ENCODE peak calls at places on chromosomes 5 and 9, in seven cellular contexts. One of them, this sample, is unnamed.

GRCh38 chr9:126613656-126614055 is at the start of gene LMX1B:
- DNase-seq in brain microvascular endothelial cell: no peak
- DNase-seq in HCT116: peak; percentile 63
- DNase-seq in GM20000: peak; percentile 45
- DNase-seq in cardiac muscle cell: peak; percentile 67
- DNase-seq in nephron progenitor cell: peak; percentile 76
- DNase-seq in progenitor cell of endocrine pancreas: no peak
- DNase-seq in this sample: peak; percentile 39

GRCh38 chr5:147504535-147504934 is 5.3 kb downstream of the DPYSL3 start:
- DNase-seq in brain microvascular endothelial cell: no peak
- DNase-seq in HCT116: no peak
- DNase-seq in GM20000: no peak
- DNase-seq in cardiac muscle cell: no peak
- DNase-seq in nephron progenitor cell: no peak
- DNase-seq in progenitor cell of endocrine pancreas: no peak
- DNase-seq in this sample: no peak

GRCh38 chr5:145101246-145101645 is 733.9 kb downstream of the PRELID2 start:
- DNase-seq in brain microvascular endothelial cell: no peak
- DNase-seq in HCT116: peak; percentile 2
- DNase-seq in GM20000: peak; percentile 4
- DNase-seq in cardiac muscle cell: peak; percentile 22
- DNase-seq in nephron progenitor cell: no peak
- DNase-seq in progenitor cell of endocrine pancreas: no peak
- DNase-seq in this sample: no peak

GRCh38 chr5:40030661-40031060 is 605.9 kb upstream of the DAB2 start:
- DNase-seq in brain microvascular endothelial cell: no peak
- DNase-seq in HCT116: no peak
- DNase-seq in GM20000: no peak
- DNase-seq in cardiac muscle cell: no peak
- DNase-seq in nephron progenitor cell: no peak
- DNase-seq in progenitor cell of endocrine pancreas: no peak
- DNase-seq in this sample: no peak

GRCh38 chr9:137223078-137224040 is 1.3 kb upstream of the RNF208 start:
- DNase-seq in brain microvascular endothelial cell: peak; percentile 98
- DNase-seq in HCT116: peak; percentile 97
- DNase-seq in GM20000: peak; percentile 99
- DNase-seq in cardiac muscle cell: peak; percentile 98
- DNase-seq in nephron progenitor cell: peak; percentile 95
- DNase-seq in progenitor cell of endocrine pancreas: peak; percentile 90
- DNase-seq in this sample: no peak

GRCh38 chr5:105392710-105393149 is 1830.1 kb upstream of the NUDT12 start:
- DNase-seq in brain microvascular endothelial cell: no peak
- DNase-seq in HCT116: peak; percentile 81
- DNase-seq in GM20000: no peak
- DNase-seq in cardiac muscle cell: no peak
- DNase-seq in nephron progenitor cell: no peak
- DNase-seq in progenitor cell of endocrine pancreas: no peak
- DNase-seq in this sample: peak; percentile 60

GRCh38 chr5:179615203-179615602 is 8.3 kb downstream of the HNRNPH1 start:
- DNase-seq in brain microvascular endothelial cell: no peak
- DNase-seq in HCT116: no peak
- DNase-seq in GM20000: no peak
- DNase-seq in cardiac muscle cell: no peak
- DNase-seq in nephron progenitor cell: no peak
- DNase-seq in progenitor cell of endocrine pancreas: no peak
- DNase-seq in this sample: no peak

GRCh38 chr9:30065888-30066287 is 2318.6 kb upstream of the ACO1 start:
- DNase-seq in brain microvascular endothelial cell: no peak
- DNase-seq in HCT116: peak; percentile 3
- DNase-seq in GM20000: no peak
- DNase-seq in cardiac muscle cell: no peak
- DNase-seq in nephron progenitor cell: no peak
- DNase-seq in progenitor cell of endocrine pancreas: no peak
- DNase-seq in this sample: no peak

GRCh38 chr9:96612105-96612965 is 7.3 kb downstream of the CDC14B start:
- DNase-seq in brain microvascular endothelial cell: peak; percentile 92
- DNase-seq in HCT116: no peak
- DNase-seq in GM20000: no peak
- DNase-seq in cardiac muscle cell: peak; percentile 28
- DNase-seq in nephron progenitor cell: no peak
- DNase-seq in progenitor cell of endocrine pancreas: no peak
- DNase-seq in this sample: no peak

GRCh38 chr9:131348631-131349521 is 45.0 kb upstream of the PRRC2B start:
- DNase-seq in brain microvascular endothelial cell: no peak
- DNase-seq in HCT116: no peak
- DNase-seq in GM20000: no peak
- DNase-seq in cardiac muscle cell: no peak
- DNase-seq in nephron progenitor cell: no peak
- DNase-seq in progenitor cell of endocrine pancreas: no peak
- DNase-seq in this sample: peak; percentile 40
- TF ChIP-seq CTCF in brain microvascular endothelial cell: peak; percentile 47
- TF ChIP-seq CTCF in HCT116: peak; percentile 34
- TF ChIP-seq CTCF in GM20000: no peak
- TF ChIP-seq CTCF in cardiac muscle cell: peak; percentile 9
- TF ChIP-seq CTCF in nephron progenitor cell: no peak
- TF ChIP-seq CTCF in progenitor cell of endocrine pancreas: peak; percentile 32
- TF ChIP-seq CTCF in this sample: peak; percentile 40

DNA sequence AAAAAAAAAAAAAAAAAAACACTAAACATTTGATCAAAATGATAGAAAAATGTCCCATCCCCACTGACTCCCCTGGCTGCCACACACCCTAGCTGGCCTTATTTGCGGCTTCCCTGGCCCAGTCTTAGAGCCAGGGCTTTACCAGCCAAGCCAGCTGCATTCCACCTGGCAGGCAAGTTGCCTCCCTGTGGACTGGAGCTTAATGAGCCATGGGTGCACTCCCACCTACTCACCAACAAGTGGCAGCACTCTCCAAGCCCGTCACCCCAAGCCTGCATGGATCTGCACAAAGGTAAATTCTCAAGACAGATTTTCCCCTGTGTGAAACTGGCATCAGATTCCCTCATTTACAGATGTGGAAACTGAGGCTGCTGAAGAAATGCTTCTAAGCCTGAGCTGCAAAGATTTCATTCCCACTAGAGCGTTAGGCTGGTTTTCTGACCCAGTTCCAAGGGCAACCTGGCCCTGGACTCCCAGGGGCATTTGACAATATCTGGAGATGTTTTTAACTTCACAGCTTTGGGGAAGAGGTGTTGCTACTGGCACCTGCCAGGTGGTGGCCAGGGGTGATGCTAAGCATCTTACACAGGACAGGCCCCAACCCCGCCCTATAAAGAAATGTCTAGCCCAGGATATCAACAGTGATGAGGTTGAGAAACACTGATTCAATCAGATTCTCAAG is 21.9 kb upstream of the VDAC1 start:
- DNase-seq in brain microvascular endothelial cell: peak; percentile 71
- DNase-seq in HCT116: peak; percentile 56
- DNase-seq in GM20000: peak; percentile 66
- DNase-seq in cardiac muscle cell: peak; percentile 74
- DNase-seq in nephron progenitor cell: peak; percentile 57
- DNase-seq in progenitor cell of endocrine pancreas: peak; percentile 33
- DNase-seq in this sample: no peak
- TF ChIP-seq CTCF in brain microvascular endothelial cell: peak; percentile 80
- TF ChIP-seq CTCF in HCT116: peak; percentile 68
- TF ChIP-seq CTCF in GM20000: peak; percentile 48
- TF ChIP-seq CTCF in cardiac muscle cell: peak; percentile 67
- TF ChIP-seq CTCF in nephron progenitor cell: peak; percentile 60
- TF ChIP-seq CTCF in progenitor cell of endocrine pancreas: peak; percentile 58
- TF ChIP-seq CTCF in this sample: peak; percentile 70

GRCh38 chr9:21455320-21455719 is 15.1 kb downstream of the IFNA1 start:
- DNase-seq in brain microvascular endothelial cell: peak; percentile 11
- DNase-seq in HCT116: peak; percentile 23
- DNase-seq in GM20000: peak; percentile 37
- DNase-seq in cardiac muscle cell: peak; percentile 39
- DNase-seq in nephron progenitor cell: no peak
- DNase-seq in progenitor cell of endocrine pancreas: no peak
- DNase-seq in this sample: no peak
- TF ChIP-seq CTCF in brain microvascular endothelial cell: peak; percentile 87
- TF ChIP-seq CTCF in HCT116: peak; percentile 77
- TF ChIP-seq CTCF in GM20000: peak; percentile 65
- TF ChIP-seq CTCF in cardiac muscle cell: peak; percentile 71
- TF ChIP-seq CTCF in nephron progenitor cell: peak; percentile 64
- TF ChIP-seq CTCF in progenitor cell of endocrine pancreas: peak; percentile 53
- TF ChIP-seq CTCF in this sample: peak; percentile 76

DNA sequence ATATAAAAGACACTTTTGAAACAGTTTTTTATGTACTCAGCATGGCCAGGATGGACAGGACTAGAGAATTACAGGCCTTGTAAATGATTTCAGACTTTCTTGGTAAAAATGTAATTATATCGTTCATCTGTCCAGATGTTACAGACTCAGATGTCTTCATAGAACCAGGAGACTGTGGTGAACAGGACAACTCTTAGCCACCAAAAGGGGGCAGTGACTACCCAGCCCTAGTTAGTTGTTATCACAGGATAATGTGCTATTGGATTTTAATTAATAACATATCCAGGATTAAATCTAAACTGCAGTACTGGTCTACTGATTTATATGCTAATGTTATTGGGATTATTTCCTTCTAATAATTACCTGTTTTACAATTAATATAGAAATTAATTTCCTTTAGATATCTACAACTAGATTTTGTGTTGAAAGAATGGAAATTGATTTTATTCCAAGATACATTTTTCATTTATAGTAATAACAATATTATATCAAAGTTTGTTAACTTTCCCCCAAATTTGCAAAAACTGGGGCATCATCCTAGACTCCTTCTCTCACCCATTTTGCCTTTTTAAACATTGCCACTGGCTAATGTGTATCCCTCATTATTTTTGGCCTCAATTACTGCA is 99.4 kb downstream of the MTREX start:
- DNase-seq in brain microvascular endothelial cell: peak; percentile 40
- DNase-seq in HCT116: peak; percentile 22
- DNase-seq in GM20000: no peak
- DNase-seq in cardiac muscle cell: peak; percentile 57
- DNase-seq in nephron progenitor cell: no peak
- DNase-seq in progenitor cell of endocrine pancreas: no peak
- DNase-seq in this sample: no peak
- TF ChIP-seq CTCF in brain microvascular endothelial cell: peak; percentile 84
- TF ChIP-seq CTCF in HCT116: peak; percentile 72
- TF ChIP-seq CTCF in GM20000: no peak
- TF ChIP-seq CTCF in cardiac muscle cell: peak; percentile 76
- TF ChIP-seq CTCF in nephron progenitor cell: peak; percentile 47
- TF ChIP-seq CTCF in progenitor cell of endocrine pancreas: peak; percentile 68
- TF ChIP-seq CTCF in this sample: peak; percentile 95

DNA sequence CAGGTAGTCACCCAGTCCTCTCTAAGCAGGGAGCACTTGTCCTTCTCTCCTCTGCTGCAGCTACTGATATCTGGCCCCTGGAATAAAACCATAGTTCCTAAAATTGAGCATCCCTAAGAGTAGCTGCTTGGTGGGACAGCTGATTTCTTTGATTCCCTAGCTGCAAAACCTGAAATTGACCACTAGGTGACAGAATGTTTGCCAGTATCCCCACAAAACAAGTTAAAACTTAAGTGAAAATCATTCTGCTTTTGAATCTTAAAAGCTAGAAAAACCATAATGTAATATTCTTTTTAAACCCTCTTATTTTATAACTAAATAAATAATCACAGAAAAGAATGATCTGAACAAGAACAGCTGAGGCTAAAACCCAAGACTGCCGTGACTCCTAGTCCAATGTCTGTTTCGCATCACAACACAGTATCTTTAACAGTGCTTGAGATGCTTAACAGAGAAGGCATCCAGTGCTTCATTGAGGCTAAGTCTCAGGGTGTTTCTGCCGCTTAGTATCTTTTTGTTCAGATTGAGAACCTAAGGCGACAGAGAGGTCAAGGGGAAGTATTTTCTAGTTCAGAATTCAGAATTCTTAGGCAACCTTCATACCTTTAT is 24.4 kb upstream of the TAL2 start:
- DNase-seq in brain microvascular endothelial cell: no peak
- DNase-seq in HCT116: no peak
- DNase-seq in GM20000: no peak
- DNase-seq in cardiac muscle cell: no peak
- DNase-seq in nephron progenitor cell: no peak
- DNase-seq in progenitor cell of endocrine pancreas: no peak
- DNase-seq in this sample: no peak
- TF ChIP-seq CTCF in brain microvascular endothelial cell: peak; percentile 70
- TF ChIP-seq CTCF in HCT116: peak; percentile 58
- TF ChIP-seq CTCF in GM20000: peak; percentile 23
- TF ChIP-seq CTCF in cardiac muscle cell: peak; percentile 53
- TF ChIP-seq CTCF in nephron progenitor cell: peak; percentile 65
- TF ChIP-seq CTCF in progenitor cell of endocrine pancreas: peak; percentile 56
- TF ChIP-seq CTCF in this sample: peak; percentile 73

DNA sequence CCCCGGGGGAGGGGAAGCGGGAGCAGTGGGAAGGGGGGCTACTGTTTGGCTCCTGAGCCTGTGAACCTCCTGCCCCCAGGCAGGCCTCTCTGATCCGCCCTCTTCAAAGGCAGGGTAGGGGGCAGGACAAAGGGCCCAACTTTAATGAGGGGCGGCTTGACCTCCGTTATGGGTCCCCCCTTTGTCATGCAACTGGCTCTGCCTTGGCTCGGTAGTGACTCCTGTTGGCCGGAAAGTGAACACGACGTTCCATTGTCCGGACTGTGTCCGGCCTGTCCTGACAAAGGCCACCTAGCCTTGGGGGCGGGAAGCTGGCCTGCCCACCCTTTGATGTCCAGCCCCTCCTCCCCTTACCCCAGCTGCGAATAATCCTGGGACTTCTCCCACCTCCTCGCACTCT is 1.3 kb downstream of the CDX1 start:
- DNase-seq in brain microvascular endothelial cell: no peak
- DNase-seq in HCT116: no peak
- DNase-seq in GM20000: no peak
- DNase-seq in cardiac muscle cell: no peak
- DNase-seq in nephron progenitor cell: no peak
- DNase-seq in progenitor cell of endocrine pancreas: no peak
- DNase-seq in this sample: no peak
- TF ChIP-seq CTCF in brain microvascular endothelial cell: peak; percentile 45
- TF ChIP-seq CTCF in HCT116: peak; percentile 39
- TF ChIP-seq CTCF in GM20000: peak; percentile 12
- TF ChIP-seq CTCF in cardiac muscle cell: no peak
- TF ChIP-seq CTCF in nephron progenitor cell: peak; percentile 41
- TF ChIP-seq CTCF in progenitor cell of endocrine pancreas: peak; percentile 29
- TF ChIP-seq CTCF in this sample: peak; percentile 33

GRCh38 chr5:99715921-99716320 is 787.1 kb upstream of the CHD1 start:
- DNase-seq in brain microvascular endothelial cell: no peak
- DNase-seq in HCT116: no peak
- DNase-seq in GM20000: no peak
- DNase-seq in cardiac muscle cell: no peak
- DNase-seq in nephron progenitor cell: no peak
- DNase-seq in progenitor cell of endocrine pancreas: no peak
- DNase-seq in this sample: no peak
- TF ChIP-seq CTCF in brain microvascular endothelial cell: no peak
- TF ChIP-seq CTCF in HCT116: peak; percentile 42
- TF ChIP-seq CTCF in GM20000: no peak
- TF ChIP-seq CTCF in cardiac muscle cell: no peak
- TF ChIP-seq CTCF in nephron progenitor cell: no peak
- TF ChIP-seq CTCF in progenitor cell of endocrine pancreas: peak; percentile 4
- TF ChIP-seq CTCF in this sample: peak; percentile 23